ENCODE peak calls at places on chromosomes 2 and 18, in ten cellular contexts. P, L, N, R, I, Q, D, F, K and Y are unnamed samples.

GRCh38 chr2:80393996-80394395 is 89.4 kb upstream of the LRRTM1 start:
- DNase-seq in P (no peak), L (no peak), N (no peak), R (no peak), I (no peak), Q (no peak), D (no peak), F (no peak), K (no peak), Y (no peak)

GRCh38 chr2:15943914-15944313 is 3.6 kb downstream of the MYCN start:
- DNase-seq in P (no peak), L (no peak), N (peak), R (no peak), I (no peak), Q (no peak), D (no peak), F (peak), K (no peak), Y (no peak)

GRCh38 chr2:216780843-216781242 is 79.0 kb downstream of the TNP1 start:
- DNase-seq in P (no peak), L (no peak), N (no peak), R (no peak), I (no peak), Q (no peak), D (no peak), F (no peak), K (no peak), Y (no peak)

GRCh38 chr2:56382466-56382865 is 198.7 kb downstream of the CCDC85A start:
- DNase-seq in P (no peak), L (no peak), N (no peak), R (no peak), I (no peak), Q (no peak), D (no peak), F (no peak), K (no peak), Y (no peak)

GRCh38 chr2:27092696-27093429 is 6.3 kb downstream of the KHK start:
- DNase-seq in P (peak), L (no peak), N (no peak), R (no peak), I (no peak), Q (no peak), D (no peak), F (peak), K (no peak), Y (no peak)

GRCh38 chr2:153487993-153488562 is 9.5 kb upstream of the RPRM start:
- DNase-seq in P (no peak), L (no peak), N (no peak), R (no peak), I (no peak), Q (no peak), D (no peak), F (no peak), K (no peak), Y (no peak)

GRCh38 chr2:67616749-67617148 is 219.6 kb downstream of the ETAA1 start:
- DNase-seq in P (no peak), L (peak), N (peak), R (no peak), I (peak), Q (peak), D (no peak), F (no peak), K (peak), Y (no peak)

GRCh38 chr2:53508667-53509066 is 258.9 kb upstream of the CHAC2 start:
- DNase-seq in P (no peak), L (no peak), N (no peak), R (no peak), I (no peak), Q (no peak), D (no peak), F (no peak), K (peak), Y (no peak)

GRCh38 chr18:23422751-23423418 is 30.2 kb upstream of the RIOK3 start:
- DNase-seq in P (no peak), L (peak), N (peak), R (no peak), I (no peak), Q (peak), D (no peak), F (peak), K (peak), Y (no peak)

DNA sequence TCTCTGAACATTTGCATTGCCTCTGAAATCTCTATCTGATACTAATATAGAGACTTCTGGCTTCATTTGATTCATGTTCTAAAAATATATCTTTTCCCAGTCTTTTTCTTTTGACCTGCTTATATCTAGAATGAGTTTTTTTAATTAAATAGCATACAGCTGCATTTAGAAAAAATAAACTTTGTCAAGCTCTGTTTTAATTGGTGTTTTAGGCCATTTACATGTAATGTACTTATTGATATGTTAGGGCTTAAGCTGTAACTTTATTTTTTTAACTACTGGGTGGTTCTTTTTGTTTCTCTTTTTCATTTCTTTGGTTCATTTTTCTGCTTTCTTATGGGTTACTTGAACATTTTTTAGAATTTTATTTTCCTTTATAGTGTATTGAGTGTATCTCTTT is 54.9 kb downstream of the CCDC138 start:
- DNase-seq in P (no peak), L (no peak), N (no peak), R (no peak), I (no peak), Q (no peak), D (no peak), F (no peak), K (no peak), Y (no peak)
- H3K4me3 ChIP-seq in P (no peak), L (no peak), N (no peak), R (no peak), I (no peak), Q (no peak), D (no peak), F (no peak), K (no peak), Y (no peak)

DNA sequence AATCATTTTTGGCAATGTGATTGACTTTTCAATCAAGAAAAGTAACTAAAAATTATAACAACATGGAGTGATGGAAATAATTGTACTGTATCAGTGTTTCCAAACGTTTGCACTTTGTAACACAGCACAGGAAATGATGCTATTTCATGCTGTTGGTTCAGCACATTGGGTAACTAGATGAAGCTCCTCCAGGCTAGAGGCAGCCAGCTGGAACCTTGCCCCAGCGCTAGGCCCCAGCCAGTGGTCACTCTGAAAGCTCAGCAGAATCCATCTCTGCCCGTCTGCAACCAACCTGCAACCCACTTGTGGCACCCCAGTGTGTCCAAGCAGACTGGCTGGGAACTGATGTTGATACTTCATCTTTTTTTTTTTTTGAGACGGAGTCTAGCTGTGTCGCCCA is 15.3 kb downstream of the UNC50 start:
- DNase-seq in P (peak), L (no peak), N (peak), R (no peak), I (no peak), Q (no peak), D (peak), F (no peak), K (peak), Y (no peak)
- H3K4me3 ChIP-seq in P (no peak), L (no peak), N (no peak), R (no peak), I (no peak), Q (no peak), D (no peak), F (no peak), K (no peak), Y (no peak)

DNA sequence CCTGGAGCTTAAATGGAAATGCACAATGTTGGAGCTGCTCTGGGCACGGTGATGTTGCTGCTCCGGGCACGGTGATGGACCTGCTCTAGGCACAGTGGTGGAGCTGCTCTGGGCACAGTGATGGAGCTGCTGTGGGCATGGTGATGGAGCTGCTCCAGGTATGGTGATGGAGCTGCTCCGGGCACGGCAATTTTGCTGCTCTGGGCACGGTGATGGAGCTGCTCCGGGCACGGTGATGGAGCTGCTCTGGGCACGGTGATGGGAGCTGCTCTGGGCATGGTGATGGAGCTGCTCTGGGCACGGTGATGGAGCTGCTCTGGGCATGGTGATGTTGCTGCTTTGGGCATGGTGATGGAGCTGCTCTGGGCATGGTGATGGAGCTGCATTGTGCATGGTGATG is 79.7 kb downstream of the LDLRAD4 start:
- DNase-seq in P (no peak), L (no peak), N (no peak), R (no peak), I (no peak), Q (no peak), D (no peak), F (no peak), K (no peak), Y (no peak)
- H3K4me3 ChIP-seq in P (no peak), L (no peak), N (no peak), R (no peak), I (no peak), Q (no peak), D (no peak), F (no peak), K (no peak), Y (no peak)

DNA sequence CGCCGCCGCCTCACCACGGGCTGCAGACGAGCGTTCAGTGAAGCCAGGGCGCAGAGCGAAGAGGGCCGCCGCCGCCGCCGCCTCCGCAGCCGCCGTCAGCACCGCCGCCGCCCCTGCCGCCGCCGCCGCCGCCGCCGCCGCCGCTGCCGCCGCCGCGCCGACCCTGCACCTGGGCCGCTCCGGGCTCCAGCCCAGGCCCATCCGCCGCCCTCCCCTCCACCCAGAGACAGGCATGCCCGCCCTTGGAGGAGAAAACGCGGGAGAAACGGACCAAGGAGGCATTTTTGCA is 3.0 kb downstream of the POU3F3 start:
- DNase-seq in P (no peak), L (no peak), N (peak), R (no peak), I (no peak), Q (peak), D (no peak), F (no peak), K (no peak), Y (no peak)
- H3K4me3 ChIP-seq in P (no peak), L (peak), N (no peak), R (peak), I (peak), Q (peak), D (no peak), F (no peak), K (no peak), Y (no peak)

DNA sequence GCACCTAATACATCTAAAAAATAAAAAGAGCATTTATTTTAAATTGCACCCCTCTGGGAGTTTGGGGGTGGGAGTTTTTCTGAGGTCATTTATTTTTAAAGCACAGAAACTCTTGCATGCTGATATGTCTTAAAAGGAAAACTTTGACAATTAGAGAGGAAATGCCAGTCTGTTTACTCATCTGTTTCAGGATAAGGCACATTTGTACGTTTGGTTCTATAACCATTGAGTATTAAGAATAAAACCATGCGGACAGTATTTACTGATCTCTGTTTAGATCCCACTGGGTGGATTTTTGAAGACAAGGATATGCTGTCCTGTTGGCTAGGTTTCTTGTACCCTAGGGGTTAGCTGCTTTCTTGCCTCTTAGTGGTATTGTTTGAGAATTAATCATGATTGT is 122.9 kb downstream of the TANC1 start:
- DNase-seq in P (no peak), L (no peak), N (peak), R (no peak), I (peak), Q (no peak), D (no peak), F (no peak), K (peak), Y (no peak)
- H3K4me3 ChIP-seq in P (no peak), L (peak), N (no peak), R (no peak), I (no peak), Q (no peak), D (no peak), F (no peak), K (no peak), Y (no peak)

DNA sequence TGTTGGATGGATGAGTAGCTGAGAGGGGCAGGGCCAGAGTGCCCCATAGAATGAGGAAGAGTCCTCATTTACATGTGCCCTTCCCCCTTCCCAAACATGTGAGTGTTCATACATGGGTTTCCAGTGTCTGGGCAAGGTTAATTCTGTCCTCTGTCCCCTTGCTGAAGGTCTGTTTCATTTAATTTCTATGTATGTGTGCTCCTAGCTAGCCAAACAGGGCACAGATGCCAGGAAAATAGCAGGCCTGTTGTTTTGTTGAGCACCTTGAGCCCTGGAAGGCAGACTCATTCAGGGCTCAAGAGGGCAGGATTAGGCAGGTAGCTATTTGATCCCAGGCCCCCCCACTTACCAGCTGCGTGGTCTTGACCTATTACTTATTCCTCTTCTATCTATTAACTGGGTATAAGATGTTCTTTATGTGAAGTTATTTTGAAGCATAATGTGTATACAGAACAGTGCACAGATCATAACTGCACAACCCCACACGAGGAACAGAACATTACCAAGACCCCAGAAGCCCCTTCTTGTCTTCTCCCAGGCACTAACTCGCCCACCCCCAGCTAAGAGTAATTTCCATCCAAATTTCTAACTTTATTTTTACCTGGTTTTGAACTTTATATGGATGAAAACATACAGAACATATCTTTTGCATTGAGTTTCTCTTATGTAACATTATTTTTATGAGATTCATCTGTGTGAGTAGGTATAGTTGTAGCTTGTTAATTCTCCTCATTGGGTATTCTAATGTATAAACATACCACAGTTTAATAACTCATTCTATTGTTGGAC is 164.3 kb downstream of the RPIA start:
- DNase-seq in P (no peak), L (no peak), N (no peak), R (no peak), I (no peak), Q (no peak), D (no peak), F (no peak), K (no peak), Y (no peak)
- H3K4me3 ChIP-seq in P (no peak), L (no peak), N (no peak), R (no peak), I (no peak), Q (no peak), D (no peak), F (no peak), K (no peak), Y (no peak)

GRCh38 chr2:33133436-33133835 is 186.7 kb downstream of the LTBP1 start:
- DNase-seq in P (peak), L (no peak), N (peak), R (no peak), I (peak), Q (no peak), D (peak), F (no peak), K (peak), Y (peak)
- H3K4me3 ChIP-seq in P (no peak), L (no peak), N (no peak), R (peak), I (no peak), Q (no peak), D (peak), F (no peak), K (no peak), Y (no peak)

GRCh38 chr2:138275292-138275690 is 226.3 kb upstream of the SPOPL start:
- DNase-seq in P (no peak), L (no peak), N (no peak), R (no peak), I (no peak), Q (no peak), D (no peak), F (peak), K (no peak), Y (no peak)
- H3K4me3 ChIP-seq in P (no peak), L (no peak), N (no peak), R (no peak), I (no peak), Q (no peak), D (no peak), F (no peak), K (no peak), Y (peak)

GRCh38 chr2:74026674-74027294 is 42.1 kb downstream of the TET3 start:
- DNase-seq in P (no peak), L (no peak), N (no peak), R (no peak), I (no peak), Q (no peak), D (no peak), F (no peak), K (no peak), Y (no peak)
- H3K4me3 ChIP-seq in P (no peak), L (no peak), N (no peak), R (no peak), I (no peak), Q (no peak), D (no peak), F (no peak), K (no peak), Y (no peak)